ENCODE peak calls at places on chromosomes 12 and 14, in six cellular contexts. L, N, M, U, E and A are unnamed samples.

GRCh38 chr12:132523576-132524331 is 33.8 kb downstream of the FBRSL1 start:
- DNase-seq in L (peak; percentile 77), N (peak; percentile 87), M (peak; percentile 55), U (no peak), E (peak; percentile 72), A (peak; percentile 55)

GRCh38 chr14:59631237-59631636 is 54.6 kb upstream of the CCDC175 start:
- DNase-seq in L (no peak), N (no peak), M (no peak), U (no peak), E (no peak), A (no peak)

GRCh38 chr12:4271433-4272013 is 2.0 kb upstream of the CCND2 start:
- DNase-seq in L (no peak), N (no peak), M (no peak), U (no peak), E (no peak), A (no peak)

GRCh38 chr12:88638956-88639355 is 58.7 kb upstream of the KITLG start:
- DNase-seq in L (no peak), N (no peak), M (no peak), U (no peak), E (no peak), A (no peak)

GRCh38 chr12:65532744-65533143 is 254.3 kb downstream of the MSRB3 start:
- DNase-seq in L (no peak), N (no peak), M (no peak), U (no peak), E (no peak), A (no peak)

GRCh38 chr12:3670083-3670620 is 82.8 kb downstream of the CRACR2A start:
- DNase-seq in L (no peak), N (no peak), M (no peak), U (no peak), E (no peak), A (no peak)

GRCh38 chr12:4824415-4824814 is 85.3 kb upstream of the KCNA1 start:
- DNase-seq in L (no peak), N (no peak), M (no peak), U (no peak), E (no peak), A (no peak)

GRCh38 chr14:22280497-22281321 is 308.3 kb downstream of the DAD1 start:
- DNase-seq in L (no peak), N (no peak), M (no peak), U (no peak), E (peak; percentile 11), A (no peak)

GRCh38 chr12:33427071-33427470 is 12.5 kb downstream of the SYT10 start:
- DNase-seq in L (no peak), N (no peak), M (no peak), U (no peak), E (no peak), A (no peak)

GRCh38 chr12:28390716-28391452 is 200.6 kb downstream of the CCDC91 start:
- DNase-seq in L (no peak), N (no peak), M (no peak), U (no peak), E (no peak), A (peak; percentile 7)

GRCh38 chr14:94345344-94346072 is 22.4 kb upstream of the SERPINA6 start:
- DNase-seq in L (no peak), N (no peak), M (no peak), U (no peak), E (no peak), A (no peak)

GRCh38 chr14:36627981-36628380 is 33.7 kb upstream of the PAX9 start:
- DNase-seq in L (no peak), N (no peak), M (no peak), U (no peak), E (no peak), A (no peak)

GRCh38 chr12:43480591-43480990 is 71.4 kb downstream of the ADAMTS20 start:
- DNase-seq in L (no peak), N (no peak), M (no peak), U (no peak), E (no peak), A (no peak)

GRCh38 chr12:6292606-6293005 is 17.9 kb upstream of the PLEKHG6 start:
- DNase-seq in L (no peak), N (no peak), M (no peak), U (no peak), E (no peak), A (no peak)

GRCh38 chr14:70905316-70905715 is 1.9 kb upstream of the PCNX1 start:
- DNase-seq in L (peak; percentile 24), N (no peak), M (no peak), U (no peak), E (no peak), A (no peak)

GRCh38 chr14:37116933-37117844 is 55.2 kb downstream of the SLC25A21 start:
- DNase-seq in L (no peak), N (no peak), M (no peak), U (no peak), E (no peak), A (no peak)

GRCh38 chr12:62695696-62696095 is 229.1 kb downstream of the MON2 start:
- DNase-seq in L (no peak), N (no peak), M (no peak), U (no peak), E (no peak), A (no peak)

GRCh38 chr14:92659765-92660561 is 88.5 kb downstream of the LGMN start:
- DNase-seq in L (peak; percentile 48), N (no peak), M (no peak), U (no peak), E (no peak), A (peak; percentile 78)

GRCh38 chr14:101970830-101971400 is 6.5 kb downstream of the DYNC1H1 start:
- DNase-seq in L (no peak), N (no peak), M (no peak), U (no peak), E (no peak), A (no peak)

GRCh38 chr12:46371718-46372130 is 849 bp downstream of the SLC38A2 start:
- DNase-seq in L (peak; percentile 69), N (no peak), M (peak; percentile 31), U (peak; percentile 25), E (no peak), A (peak; percentile 52)

GRCh38 chr12:65667932-65668331 is 156.4 kb upstream of the HMGA2 start:
- DNase-seq in L (no peak), N (no peak), M (no peak), U (no peak), E (no peak), A (no peak)

GRCh38 chr14:79436325-79436724 is 775.0 kb downstream of the DIO2 start:
- DNase-seq in L (no peak), N (no peak), M (no peak), U (no peak), E (no peak), A (no peak)

GRCh38 chr12:116406529-116406928 is 129.0 kb upstream of the MED13L start:
- DNase-seq in L (peak; percentile 77), N (no peak), M (no peak), U (peak; percentile 86), E (no peak), A (peak; percentile 90)

GRCh38 chr14:30868736-30869135 is 5.6 kb upstream of the COCH start:
- DNase-seq in L (no peak), N (no peak), M (no peak), U (no peak), E (no peak), A (no peak)

GRCh38 chr12:10716704-10717315 is 6.3 kb downstream of the YBX3 start:
- DNase-seq in L (peak; percentile 88), N (no peak), M (no peak), U (peak; percentile 79), E (no peak), A (peak; percentile 78)

GRCh38 chr14:29320261-29320660 is 553.7 kb downstream of the FOXG1 start:
- DNase-seq in L (no peak), N (no peak), M (no peak), U (no peak), E (no peak), A (no peak)

GRCh38 chr14:33393155-33393894 is 454.6 kb downstream of the NPAS3 start:
- DNase-seq in L (no peak), N (no peak), M (no peak), U (no peak), E (no peak), A (no peak)

GRCh38 chr14:24806061-24806678 is 172.2 kb upstream of the GZMB start:
- DNase-seq in L (peak; percentile 91), N (peak; percentile 59), M (no peak), U (no peak), E (no peak), A (peak; percentile 83)

GRCh38 chr14:70885343-70886014 is 21.8 kb upstream of the PCNX1 start:
- DNase-seq in L (no peak), N (no peak), M (no peak), U (no peak), E (no peak), A (no peak)

GRCh38 chr12:27331927-27332324 is 710 bp upstream of the BMAL2 start:
- DNase-seq in L (no peak), N (no peak), M (no peak), U (no peak), E (no peak), A (no peak)

GRCh38 chr14:20697273-20698017 is 8.9 kb downstream of the ANG start:
- DNase-seq in L (peak; percentile 80), N (peak; percentile 71), M (peak; percentile 25), U (no peak), E (peak; percentile 62), A (peak; percentile 68)